ENCODE peak calls at places on chromosomes 12 and 14, in four cellular contexts. L is psoas muscle, F is tibial artery, E is OCI-LY7. J is an unnamed sample.

GRCh38 chr14:50263321-50263720 is 31.9 kb upstream of the SOS2 start:
- DNase-seq in L (no peak), F (no peak), E (no peak), J (no peak)

GRCh38 chr12:54404061-54405004 is 14.7 kb downstream of the ITGA5 start:
- DNase-seq in E (peak; percentile 73), L (peak; percentile 62), F (no peak), J (no peak)

GRCh38 chr12:109612975-109613502 is 39.4 kb downstream of the MVK start:
- DNase-seq in F (no peak), L (no peak), E (peak; percentile 25), J (no peak)

GRCh38 chr14:72615511-72616121 is 278.3 kb downstream of the DPF3 start:
- DNase-seq in F (no peak), E (no peak), L (no peak), J (no peak)

GRCh38 chr12:6333029-6333428 is 8.8 kb downstream of the TNFRSF1A start:
- DNase-seq in F (no peak), L (no peak), E (no peak), J (peak; percentile 86)

GRCh38 chr12:110699591-110700445 is 10.9 kb upstream of the HVCN1 start:
- DNase-seq in E (peak; percentile 37), F (no peak), L (peak; percentile 60), J (no peak)

GRCh38 chr12:67632005-67632404 is 16.5 kb upstream of the DYRK2 start:
- DNase-seq in L (no peak), E (no peak), F (no peak), J (no peak)

GRCh38 chr12:29157486-29157946 is 8.4 kb downstream of the FAR2 start:
- DNase-seq in L (no peak), E (no peak), F (no peak), J (no peak)

GRCh38 chr12:62860501-62861156 is 74.3 kb downstream of the PPM1H start:
- DNase-seq in L (no peak), F (no peak), E (no peak), J (no peak)

GRCh38 chr14:31307198-31307597 is 99.6 kb upstream of the HECTD1 start:
- DNase-seq in F (no peak), L (no peak), E (no peak), J (no peak)

GRCh38 chr12:132133952-132134652 is 10.0 kb downstream of the DDX51 start:
- DNase-seq in F (no peak), E (no peak), L (peak; percentile 42), J (peak; percentile 75)

GRCh38 chr12:19142499-19142898 is 13.0 kb downstream of the PLEKHA5 start:
- DNase-seq in L (no peak), E (no peak), F (no peak), J (no peak)

GRCh38 chr14:93276031-93276716 is 56.7 kb downstream of the BTBD7 start:
- DNase-seq in L (no peak), E (no peak), F (no peak), J (no peak)

GRCh38 chr14:94863366-94863765 is 93.5 kb upstream of the GSC start:
- DNase-seq in L (no peak), F (no peak), E (no peak), J (no peak)

GRCh38 chr14:69657961-69658360 is 46.6 kb downstream of the SUSD6 start:
- DNase-seq in L (no peak), F (no peak), E (no peak), J (peak; percentile 72)

GRCh38 chr12:115709410-115710065 is 568.0 kb downstream of the MED13L start:
- DNase-seq in F (peak; percentile 89), L (peak; percentile 73), E (no peak), J (no peak)

GRCh38 chr14:81366259-81366658 is 33.9 kb downstream of the STON2 start:
- DNase-seq in L (no peak), F (no peak), E (no peak), J (no peak)

GRCh38 chr12:56104815-56105476 is 587 bp downstream of the PA2G4 start:
- DNase-seq in E (peak; percentile 47), F (no peak), L (peak; percentile 56), J (peak; percentile 60)

GRCh38 chr14:32905052-32905451 is 33.6 kb upstream of the NPAS3 start:
- DNase-seq in L (no peak), F (no peak), E (no peak), J (no peak)

GRCh38 chr14:96299441-96299840 is 43.4 kb downstream of the BDKRB1 start:
- DNase-seq in F (no peak), E (no peak), L (no peak), J (no peak)

GRCh38 chr14:96304956-96305355 is 48.9 kb downstream of the BDKRB1 start:
- DNase-seq in L (no peak), E (no peak), F (no peak), J (no peak)

GRCh38 chr14:96309128-96309906 is 53.3 kb downstream of the BDKRB1 start:
- DNase-seq in F (no peak), L (no peak), E (no peak), J (no peak)

GRCh38 chr14:96307434-96307833 is 51.4 kb downstream of the BDKRB1 start:
- DNase-seq in E (no peak), F (no peak), L (no peak), J (no peak)

DNA sequence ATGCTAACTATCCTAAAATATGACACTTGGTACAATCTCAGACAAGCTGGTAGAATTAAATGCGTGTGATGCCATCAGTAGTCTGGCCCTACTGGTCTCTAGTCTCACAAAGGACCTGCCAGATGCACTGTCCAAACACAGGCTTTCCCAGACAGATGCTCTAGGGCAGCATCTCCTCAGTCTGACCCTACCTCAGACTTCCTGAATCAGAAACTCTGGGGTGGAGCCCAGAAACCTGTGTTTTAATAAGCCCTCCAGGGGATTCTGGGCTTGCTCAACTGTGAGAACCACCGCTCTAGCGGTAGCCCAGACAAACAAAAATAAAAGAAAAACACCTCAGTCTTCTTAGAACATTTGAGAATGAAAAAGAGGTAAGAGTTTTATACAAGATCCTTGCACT is 48.0 kb downstream of the BDKRB1 start:
- DNase-seq in F (no peak), L (no peak), E (no peak), J (no peak)
- H3K36me3 ChIP-seq in F (peaks cover 73% of the 10 kb centered on the region), L (peaks cover 92% of the 10 kb centered on the region), E (peaks cover 64% of the 10 kb centered on the region), J (peaks cover 91% of the 10 kb centered on the region)

GRCh38 chr12:66352197-66352596 is 49.9 kb downstream of the HELB start:
- DNase-seq in F (no peak), E (peak; percentile 67), L (no peak), J (no peak)
- TF ChIP-seq CTCF in F (no peak), E (peak; percentile 70), L (no peak), J (no peak)

DNA sequence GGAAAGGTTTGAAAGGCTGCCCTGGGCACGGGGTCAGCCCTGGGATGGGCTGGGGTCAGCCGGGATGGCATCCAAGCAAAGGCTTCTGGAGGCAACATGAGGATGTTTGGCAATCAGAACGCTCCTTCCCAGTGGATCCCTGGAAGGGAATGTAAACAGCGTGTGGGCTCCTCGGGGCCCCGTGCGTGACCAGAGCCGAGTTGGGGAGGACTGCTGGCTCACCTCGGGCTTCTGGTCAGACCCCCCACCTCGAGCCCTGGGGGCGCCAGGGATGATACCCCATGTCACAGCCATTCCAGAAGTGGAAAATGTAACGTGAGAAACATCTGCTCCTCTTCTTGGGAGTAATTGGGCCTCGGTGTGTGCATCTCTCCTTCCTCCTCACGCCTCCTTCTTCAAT is 145.0 kb downstream of the NUAK1 start:
- DNase-seq in L (no peak), E (no peak), F (no peak), J (no peak)
- H3K4me3 ChIP-seq in L (no peak overlapping the region), E (no peak overlapping the region), F (no peak overlapping the region), J (no peak overlapping the region)

GRCh38 chr14:21255385-21256101 is 13.7 kb downstream of the HNRNPC start:
- DNase-seq in E (no peak), L (no peak), F (no peak), J (no peak)
- H3K36me3 ChIP-seq in E (peaks cover 99% of the 10 kb centered on the region), L (peaks cover 90% of the 10 kb centered on the region), F (peaks cover 38% of the 10 kb centered on the region), J (peaks cover 3% of the 10 kb centered on the region)

GRCh38 chr12:85348779-85349178 is 68.8 kb downstream of the ALX1 start:
- DNase-seq in F (no peak), E (no peak), L (no peak), J (no peak)

GRCh38 chr12:85350356-85350755 is 70.3 kb downstream of the ALX1 start:
- DNase-seq in L (no peak), E (no peak), F (no peak), J (no peak)
- TF ChIP-seq CTCF in L (no peak), E (no peak), F (no peak), J (no peak)

GRCh38 chr14:104966261-104967143 is 11.7 kb downstream of the AHNAK2 start:
- DNase-seq in F (peak; percentile 69), E (no peak), L (peak; percentile 39), J (peak; percentile 58)
- H3K4me3 ChIP-seq in F (no peak overlapping the region), E (no peak overlapping the region), L (no peak overlapping the region), J (peak overlapping the region; percentile 29)

DNA sequence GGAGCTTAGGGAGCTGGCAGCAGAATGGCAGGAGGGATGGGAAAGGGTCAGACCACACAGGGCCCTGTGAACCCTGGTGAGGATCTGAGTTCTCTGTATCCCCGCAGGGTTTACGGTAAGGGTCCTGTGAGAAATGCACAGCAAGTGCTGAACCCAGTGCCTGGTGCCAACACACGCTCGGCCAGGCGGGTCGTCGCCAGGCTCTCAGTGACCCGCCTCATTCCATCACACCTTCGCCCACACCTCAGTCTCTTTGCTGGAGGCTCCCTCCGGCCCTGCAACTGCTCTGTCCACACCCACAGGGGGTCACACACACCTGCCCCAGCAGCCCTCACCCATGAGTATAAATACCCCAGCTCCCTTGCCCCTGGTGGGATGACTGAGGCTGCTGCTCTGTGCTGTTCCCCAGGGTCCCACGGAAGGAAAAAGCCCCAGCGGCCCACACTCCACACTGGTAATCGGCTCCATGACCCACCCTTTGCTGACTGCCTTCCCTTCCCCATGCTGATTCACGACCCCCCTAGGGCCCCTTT is 23.1 kb downstream of the CAMKK2 start:
- DNase-seq in L (no peak), F (no peak), E (no peak), J (no peak)
- H3K36me3 ChIP-seq in L (peaks cover 39% of the 10 kb centered on the region), F (peaks cover 42% of the 10 kb centered on the region), E (peaks cover 50% of the 10 kb centered on the region), J (peaks cover 57% of the 10 kb centered on the region)

DNA sequence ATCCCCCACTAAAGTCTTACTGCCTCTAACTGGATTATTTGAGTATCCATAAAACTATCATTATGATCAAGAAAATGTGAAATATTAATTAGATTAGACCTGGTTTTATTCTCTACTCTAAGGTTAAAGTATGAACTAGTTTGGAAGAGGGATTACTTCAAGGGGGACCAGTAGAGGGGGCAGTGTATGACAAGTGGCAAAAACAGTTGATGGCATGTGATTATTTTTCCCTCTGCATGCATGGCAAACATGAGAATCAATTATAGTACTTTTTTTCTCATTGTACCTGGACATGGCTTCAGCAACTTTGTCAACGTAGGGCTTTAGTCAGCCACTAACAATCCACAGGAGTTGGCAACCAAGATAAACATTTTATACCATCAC is 145.0 kb upstream of the SLC38A2 start:
- DNase-seq in L (no peak), F (no peak), E (no peak), J (no peak)
- TF ChIP-seq CTCF in L (no peak), F (no peak), E (peak; percentile 21), J (no peak)

GRCh38 chr14:75452324-75452723 is 24.5 kb downstream of the JDP2 start:
- DNase-seq in F (no peak), E (no peak), L (peak; percentile 65), J (no peak)
- H3K4me3 ChIP-seq in F (no peak overlapping the region), E (no peak overlapping the region), L (no peak overlapping the region), J (no peak overlapping the region)

J was measured in left lung.